ENCODE peak calls at places on chromosomes 5 and 9, in nine cellular contexts. W is cardiac fibroblast, V is B cell, R is GM10248, J is upper lobe of right lung, Y is mesothelial cell of epicardium, C is BJ, U is nephron progenitor cell, F is right atrium auricular region. B is an unnamed sample.

GRCh38 chr5:132455614-132456115 is 34.9 kb downstream of the IRF1 start:
- DNase-seq in V (no peak), W (no peak), Y (no peak), J (no peak), R (no peak), C (no peak), U (no peak), F (no peak), B (no peak)

GRCh38 chr5:151686673-151687378 is at the start of gene SPARC:
- DNase-seq in V (no peak), R (peak), U (peak), Y (peak), F (peak), W (peak), J (peak), C (peak), B (no peak)

GRCh38 chr9:110928604-110929003 is 109.7 kb downstream of the LPAR1 start:
- DNase-seq in R (no peak), C (no peak), Y (no peak), U (no peak), F (no peak), J (no peak), V (no peak), W (no peak), B (no peak)

GRCh38 chr9:16521868-16522381 is 348.5 kb downstream of the BNC2 start:
- DNase-seq in U (no peak), Y (no peak), F (no peak), R (no peak), W (peak), V (no peak), J (no peak), C (peak), B (no peak)

GRCh38 chr5:157563373-157564148 is 12.0 kb downstream of the ADAM19 start:
- DNase-seq in R (no peak), Y (no peak), U (no peak), C (peak), J (no peak), F (no peak), V (no peak), W (peak), B (no peak)

GRCh38 chr5:170642776-170643436 is 139.1 kb downstream of the KCNIP1 start:
- DNase-seq in W (no peak), J (peak), F (no peak), R (no peak), V (no peak), Y (no peak), C (no peak), U (no peak), B (no peak)

GRCh38 chr5:137205237-137205636 is 293.9 kb downstream of the SPOCK1 start:
- DNase-seq in W (no peak), F (no peak), V (no peak), R (no peak), J (no peak), C (no peak), U (no peak), Y (no peak), B (no peak)

GRCh38 chr5:132012385-132013005 is 1.0 kb upstream of the ACSL6 start:
- DNase-seq in U (peak), Y (peak), R (no peak), W (peak), V (no peak), J (peak), F (no peak), C (no peak), B (no peak)

GRCh38 chr9:130119521-130120206 is 52.5 kb upstream of the NCS1 start:
- DNase-seq in W (no peak), V (no peak), Y (no peak), F (no peak), U (no peak), C (no peak), J (no peak), R (no peak), B (no peak)

GRCh38 chr9:12538842-12539584 is 154.2 kb upstream of the TYRP1 start:
- DNase-seq in F (no peak), R (no peak), C (no peak), J (no peak), Y (no peak), V (no peak), W (peak), U (no peak), B (no peak)

GRCh38 chr9:621199-621860 is 220.2 kb upstream of the DMRT1 start:
- DNase-seq in R (no peak), J (no peak), C (no peak), V (no peak), Y (no peak), W (no peak), F (no peak), U (no peak), B (no peak)

GRCh38 chr9:4220361-4220760 is 79.5 kb downstream of the GLIS3 start:
- DNase-seq in J (no peak), Y (no peak), V (no peak), F (no peak), W (no peak), C (no peak), U (no peak), R (no peak), B (no peak)

GRCh38 chr5:159458217-159458711 is 128.0 kb upstream of the IL12B start:
- DNase-seq in Y (no peak), J (no peak), W (no peak), R (peak), F (no peak), U (no peak), C (no peak), V (no peak), B (no peak)

GRCh38 chr9:31612336-31613030 is 772.0 kb upstream of the ACO1 start:
- DNase-seq in C (no peak), W (peak), V (no peak), R (no peak), U (no peak), F (no peak), Y (no peak), J (no peak), B (no peak)

GRCh38 chr5:86997501-86997900 is 270.2 kb upstream of the RASA1 start:
- DNase-seq in W (peak), Y (no peak), R (no peak), V (no peak), C (no peak), J (no peak), U (no peak), F (no peak), B (no peak)

GRCh38 chr9:118701985-118702384 is 667.2 kb downstream of the BRINP1 start:
- DNase-seq in W (no peak), Y (no peak), C (no peak), J (no peak), R (no peak), F (no peak), U (no peak), V (no peak), B (no peak)

GRCh38 chr5:57780306-57780958 is 297.8 kb upstream of the ACTBL2 start:
- DNase-seq in R (no peak), F (no peak), J (no peak), C (no peak), V (no peak), Y (no peak), U (no peak), W (peak), B (no peak)

GRCh38 chr5:14669975-14670374 is 5.5 kb downstream of the OTULIN start:
- DNase-seq in F (no peak), Y (no peak), C (no peak), R (no peak), U (no peak), V (no peak), J (no peak), W (no peak), B (no peak)

GRCh38 chr9:100150209-100150608 is 51.2 kb downstream of the INVS start:
- DNase-seq in U (no peak), V (no peak), R (no peak), W (peak), J (no peak), Y (no peak), F (no peak), C (no peak), B (no peak)

GRCh38 chr9:134138292-134138691 is 2.4 kb downstream of the WDR5 start:
- DNase-seq in J (no peak), U (no peak), V (no peak), W (no peak), F (no peak), C (no peak), Y (no peak), R (no peak), B (no peak)

GRCh38 chr9:78860806-78861475 is 564.0 kb downstream of the PSAT1 start:
- DNase-seq in C (peak), U (no peak), R (no peak), V (no peak), Y (no peak), W (peak), F (no peak), J (no peak), B (no peak)

GRCh38 chr9:126676685-126677143 is 63.0 kb downstream of the LMX1B start:
- DNase-seq in V (no peak), W (no peak), F (no peak), C (no peak), Y (no peak), R (no peak), U (peak), J (no peak), B (no peak)

GRCh38 chr9:124343533-124344290 is 71.5 kb downstream of the PSMB7 start:
- DNase-seq in Y (no peak), J (peak), U (no peak), V (peak), R (no peak), W (no peak), C (no peak), F (no peak), B (no peak)

GRCh38 chr5:168364151-168364661 is 72.8 kb downstream of the WWC1 start:
- DNase-seq in R (no peak), W (no peak), V (no peak), U (no peak), F (no peak), C (no peak), J (no peak), Y (no peak), B (no peak)

GRCh38 chr9:133979921-133980863 is 11.9 kb downstream of the VAV2 start:
- DNase-seq in F (no peak), W (no peak), R (no peak), V (no peak), U (no peak), C (no peak), J (peak), Y (no peak), B (no peak)

GRCh38 chr5:59491944-59492343 is 401.6 kb downstream of the PDE4D start:
- DNase-seq in J (no peak), W (no peak), U (no peak), R (no peak), C (no peak), Y (no peak), V (no peak), F (no peak), B (no peak)

GRCh38 chr5:59500014-59500413 is 393.5 kb downstream of the PDE4D start:
- DNase-seq in R (no peak), U (no peak), W (no peak), F (no peak), Y (no peak), C (no peak), V (no peak), J (no peak), B (no peak)

DNA sequence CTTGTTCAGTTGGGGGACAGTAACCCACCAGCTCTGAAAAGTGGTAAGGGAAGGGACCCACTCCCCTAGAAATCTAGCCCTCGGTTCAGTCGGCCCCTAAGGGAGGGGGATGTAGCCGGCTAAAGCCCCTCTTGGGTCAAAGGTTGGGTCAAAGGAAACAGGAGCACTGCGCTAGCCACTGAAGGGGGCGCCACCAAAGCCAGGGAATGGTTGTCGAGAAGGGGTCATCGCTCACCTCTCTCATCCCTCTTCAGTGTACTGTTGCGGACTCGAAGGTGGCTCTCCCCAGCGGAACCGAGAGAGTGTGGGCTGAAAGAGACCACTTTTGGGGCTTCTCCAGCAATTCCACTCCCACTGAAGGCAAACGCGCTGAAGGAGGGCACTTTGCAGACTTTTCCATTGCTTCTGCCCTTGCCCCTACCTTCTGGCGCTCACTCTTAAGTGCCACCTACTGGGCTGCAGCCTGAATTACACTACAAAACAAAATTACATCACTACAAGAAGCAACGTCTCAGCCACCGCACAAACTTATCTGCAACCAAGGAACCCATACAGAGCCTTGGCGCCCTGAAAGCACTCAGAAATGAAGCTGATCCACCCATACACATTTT is 396.9 kb downstream of the PDE4D start:
- DNase-seq in V (no peak), J (no peak), W (peak), F (no peak), U (peak), Y (no peak), R (peak), C (no peak), B (no peak)
- TF ChIP-seq CTCF in V (peak), J (peak), W (peak), F (no peak), U (no peak), Y (no peak), R (peak), C (peak), B (no peak)

DNA sequence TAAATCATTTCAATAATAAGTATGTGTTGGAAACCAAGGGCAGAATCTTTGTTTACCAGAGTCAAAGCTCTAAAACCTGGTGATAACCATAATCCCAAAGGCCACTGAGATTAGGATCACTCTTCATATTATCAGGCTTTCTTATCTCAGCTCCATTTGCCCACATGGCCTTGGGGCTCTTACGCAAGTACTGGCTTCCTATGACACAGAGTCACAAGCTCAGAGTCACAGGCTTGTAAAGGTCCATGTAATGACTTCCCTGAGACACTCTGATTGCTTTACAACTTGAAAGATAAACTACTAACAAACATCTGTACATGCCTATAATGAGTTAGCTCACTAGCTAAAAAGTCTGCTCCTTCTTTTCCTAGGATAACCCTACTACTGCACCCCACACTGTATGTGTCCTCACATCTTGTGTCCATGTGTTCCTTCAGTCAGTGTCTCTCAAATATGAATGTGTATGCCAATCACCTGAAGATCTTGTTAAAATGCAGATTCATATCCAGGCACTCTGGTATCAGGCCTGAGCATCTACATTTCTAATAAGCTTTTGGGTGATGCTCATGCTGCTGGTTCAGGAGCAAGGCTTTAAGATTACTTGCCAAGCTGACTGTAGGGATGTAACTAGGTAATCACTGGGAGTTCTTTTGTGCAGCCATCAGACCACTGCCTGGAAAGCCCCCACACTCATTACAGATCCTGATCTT is 28.4 kb downstream of the SEMA6A start:
- DNase-seq in F (no peak), U (no peak), W (no peak), Y (no peak), J (no peak), V (no peak), C (no peak), R (no peak), B (no peak)
- TF ChIP-seq CTCF in F (no peak), U (no peak), W (no peak), Y (no peak), J (no peak), V (no peak), C (no peak), R (no peak), B (no peak)

DNA sequence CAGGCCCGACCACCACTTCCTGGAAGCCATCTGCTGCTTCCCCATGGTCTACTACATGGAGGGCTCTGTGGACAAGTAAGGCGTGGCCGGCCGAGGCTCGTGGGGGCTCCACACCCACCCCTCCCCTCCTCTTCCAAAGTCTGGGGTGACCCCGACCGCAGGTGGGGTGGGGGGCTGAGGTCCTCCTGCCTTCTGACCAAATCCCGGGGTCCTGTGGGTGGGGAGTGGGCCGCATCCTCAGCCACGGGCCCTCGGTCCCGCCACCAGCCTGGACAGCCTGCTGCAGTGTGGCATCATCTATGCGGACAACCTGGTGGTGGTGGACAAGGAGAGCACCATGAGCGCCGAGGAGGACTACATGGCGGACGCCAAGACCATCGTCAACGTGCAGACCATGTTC is 76.4 kb downstream of the KCNT1 start:
- DNase-seq in W (no peak), C (no peak), V (no peak), J (no peak), F (no peak), Y (no peak), U (no peak), R (no peak), B (no peak)
- TF ChIP-seq CTCF in W (no peak), C (no peak), V (no peak), J (no peak), F (no peak), Y (no peak), U (no peak), R (no peak), B (no peak)

DNA sequence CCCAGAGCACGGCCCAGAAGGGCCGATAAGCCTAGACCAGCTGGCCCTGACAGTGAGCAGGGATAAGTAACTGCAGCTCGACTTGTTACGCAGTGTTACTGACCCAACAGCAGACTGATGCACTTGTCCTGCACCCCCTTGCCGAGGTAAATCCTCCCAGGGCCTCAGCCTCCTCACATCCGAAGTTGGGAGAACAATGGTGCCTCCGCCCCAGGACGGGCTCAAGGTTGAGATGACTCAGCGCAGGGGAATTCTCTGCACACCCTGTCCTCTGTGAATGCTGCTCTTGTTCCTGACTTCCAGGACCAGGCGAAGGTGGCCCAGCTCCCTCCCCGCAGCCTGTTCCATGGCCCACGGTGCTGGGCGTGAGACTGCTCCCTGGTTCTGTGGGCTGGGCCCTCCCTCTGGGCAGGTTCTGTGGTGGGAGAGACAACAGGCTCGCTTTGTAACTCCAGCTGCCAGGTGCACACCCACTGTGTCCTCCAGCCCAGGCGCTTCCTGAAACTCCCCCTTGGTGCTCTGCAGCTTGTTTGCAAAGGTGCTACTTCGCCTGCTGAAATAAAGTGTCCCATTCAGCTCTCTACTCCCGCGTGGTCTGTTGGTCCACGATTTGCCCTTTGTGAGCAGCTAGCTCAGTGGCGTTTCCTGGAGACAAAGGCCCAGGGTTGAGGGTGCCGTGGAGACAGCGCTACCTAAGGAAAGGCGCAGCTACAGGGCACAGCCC is 40.1 kb upstream of the SLC6A19 start:
- DNase-seq in V (no peak), U (no peak), W (no peak), F (no peak), R (no peak), Y (no peak), C (no peak), J (no peak), B (no peak)
- TF ChIP-seq CTCF in V (no peak), U (no peak), W (no peak), F (no peak), R (no peak), Y (no peak), C (no peak), J (no peak), B (no peak)